ENCODE peak calls at places on chromosomes 3 and 15, in eight cellular contexts. A is AG04450, D is sigmoid colon, C is stomach, R is kidney, S is foreskin fibroblast, Y is right lobe of liver, E is GM23338. P is an unnamed sample.

GRCh38 chr3:196979545-196979944 is 10.9 kb upstream of the PIGZ start:
- DNase-seq in R (no peak), Y (no peak), C (peak), S (peak), E (no peak), D (no peak), A (no peak), P (no peak)

GRCh38 chr15:82305621-82306048 is 43.0 kb downstream of the SAXO2 start:
- DNase-seq in E (no peak), Y (no peak), C (no peak), D (peak), A (no peak), R (no peak), S (no peak), P (no peak)

GRCh38 chr3:62057339-62058047 is 315.9 kb downstream of the FEZF2 start:
- DNase-seq in R (no peak), E (no peak), C (no peak), Y (peak), A (no peak), S (no peak), D (no peak), P (no peak)

GRCh38 chr15:92576597-92577200 is 78.9 kb downstream of the FAM174B start:
- DNase-seq in C (no peak), R (no peak), D (no peak), A (no peak), Y (no peak), E (no peak), S (no peak), P (no peak)

GRCh38 chr15:73756947-73757513 is 3.9 kb upstream of the INSYN1 start:
- DNase-seq in R (no peak), C (no peak), D (no peak), A (no peak), E (no peak), Y (no peak), S (no peak), P (no peak)

GRCh38 chr15:60358935-60359672 is 38.7 kb downstream of the ANXA2 start:
- DNase-seq in R (no peak), Y (no peak), C (peak), D (no peak), S (no peak), A (peak), E (no peak), P (no peak)

GRCh38 chr15:70504305-70504951 is 258.9 kb downstream of the UACA start:
- DNase-seq in D (peak), S (peak), Y (no peak), C (peak), A (no peak), E (no peak), R (peak), P (peak)

GRCh38 chr15:83064859-83065258 is 2.2 kb downstream of the BTBD1 start:
- DNase-seq in C (no peak), D (no peak), A (no peak), E (no peak), R (no peak), Y (no peak), S (no peak), P (no peak)

GRCh38 chr3:186453531-186453930 is 90.6 kb downstream of the CRYGS start:
- DNase-seq in A (no peak), D (no peak), R (no peak), Y (no peak), C (no peak), E (no peak), S (no peak), P (no peak)

GRCh38 chr3:32349184-32349583 is 42.5 kb upstream of the CMTM7 start:
- DNase-seq in A (no peak), Y (no peak), S (no peak), C (no peak), D (no peak), E (peak), R (no peak), P (no peak)

GRCh38 chr15:37765809-37766208 is 168.6 kb upstream of the TMCO5A start:
- DNase-seq in D (no peak), E (peak), S (no peak), R (no peak), C (no peak), Y (no peak), A (no peak), P (no peak)

GRCh38 chr3:11323827-11324226 is 51.6 kb downstream of the ATG7 start:
- DNase-seq in E (no peak), D (no peak), Y (no peak), S (peak), C (no peak), A (no peak), R (no peak), P (no peak)

GRCh38 chr3:155983834-155984474 is 113.5 kb downstream of the GMPS start:
- DNase-seq in Y (no peak), D (no peak), R (no peak), C (no peak), S (no peak), E (peak), A (no peak), P (no peak)

GRCh38 chr15:43932036-43932435 is 105.2 kb downstream of the WDR76 start:
- DNase-seq in C (no peak), E (no peak), D (no peak), A (no peak), R (no peak), S (no peak), Y (no peak), P (no peak)

GRCh38 chr3:173553635-173554280 is 156.2 kb downstream of the NLGN1 start:
- DNase-seq in E (peak), R (no peak), S (peak), D (no peak), Y (no peak), C (no peak), A (peak), P (no peak)

GRCh38 chr3:59772416-59773408 is 722.9 kb upstream of the CFAP20DC start:
- DNase-seq in Y (no peak), D (no peak), S (no peak), R (no peak), A (no peak), C (no peak), E (no peak), P (no peak)

GRCh38 chr3:152780553-152780952 is 54.4 kb upstream of the P2RY1 start:
- DNase-seq in C (no peak), R (no peak), E (no peak), S (peak), Y (no peak), D (no peak), A (no peak), P (no peak)

GRCh38 chr3:190807719-190808375 is 54.6 kb downstream of the GMNC start:
- DNase-seq in Y (peak), R (peak), S (no peak), A (no peak), D (no peak), C (peak), E (no peak), P (peak)

GRCh38 chr15:82952156-82953081 is at the start of gene HOMER2:
- DNase-seq in C (peak), E (peak), D (no peak), A (no peak), R (no peak), S (no peak), Y (peak), P (peak)

GRCh38 chr15:98876461-98877369 is 130.9 kb downstream of the PGPEP1L start:
- DNase-seq in S (no peak), R (no peak), D (no peak), Y (no peak), E (no peak), A (no peak), C (no peak), P (no peak)

GRCh38 chr3:81041331-81041730 is 720.1 kb downstream of the GBE1 start:
- DNase-seq in Y (no peak), S (no peak), R (no peak), C (no peak), A (no peak), E (no peak), D (no peak), P (no peak)

GRCh38 chr15:66774001-66774814 is 72.2 kb downstream of the SMAD6 start:
- DNase-seq in D (peak), E (peak), Y (peak), A (no peak), C (peak), S (peak), R (peak), P (peak)
- H3K4me3 ChIP-seq in D (no peak), E (no peak), Y (no peak), A (no peak), C (no peak), S (no peak), R (no peak), P (no peak)

GRCh38 chr3:115099115-115099884 is 47.8 kb downstream of the ZBTB20 start:
- DNase-seq in Y (no peak), D (no peak), A (no peak), R (no peak), C (no peak), E (no peak), S (no peak), P (no peak)
- H3K4me3 ChIP-seq in Y (peak), D (peak), A (peak), R (peak), C (peak), E (no peak), S (peak), P (peak)

GRCh38 chr3:157333551-157333991 is 103.1 kb upstream of the PTX3 start:
- DNase-seq in S (peak), A (peak), Y (no peak), C (no peak), E (no peak), D (no peak), R (no peak), P (no peak)
- H3K4me3 ChIP-seq in S (no peak), A (no peak), Y (no peak), C (no peak), E (no peak), D (no peak), R (no peak), P (no peak)

GRCh38 chr3:4908769-4909156 is 70.5 kb upstream of the BHLHE40 start:
- DNase-seq in S (no peak), D (no peak), E (no peak), A (no peak), Y (no peak), C (no peak), R (no peak), P (no peak)
- H3K4me3 ChIP-seq in S (no peak), D (no peak), E (no peak), A (no peak), Y (no peak), C (no peak), R (no peak), P (no peak)

GRCh38 chr3:122956685-122957455 is 70.7 kb downstream of the SEMA5B start:
- DNase-seq in D (no peak), E (peak), Y (no peak), S (no peak), C (no peak), R (peak), A (no peak), P (no peak)
- H3K4me3 ChIP-seq in D (no peak), E (no peak), Y (no peak), S (no peak), C (no peak), R (no peak), A (no peak), P (no peak)

GRCh38 chr3:170522171-170522570 is 63.7 kb downstream of the SLC7A14 start:
- DNase-seq in E (no peak), S (no peak), C (no peak), Y (no peak), R (no peak), D (no peak), A (no peak), P (no peak)

GRCh38 chr3:170523248-170523647 is 62.6 kb downstream of the SLC7A14 start:
- DNase-seq in A (no peak), C (no peak), S (peak), Y (no peak), E (no peak), D (no peak), R (no peak), P (no peak)

GRCh38 chr3:170520996-170521395 is 64.9 kb downstream of the SLC7A14 start:
- DNase-seq in R (no peak), E (no peak), A (no peak), C (no peak), S (no peak), D (no peak), Y (no peak), P (no peak)

GRCh38 chr3:170528731-170529130 is 57.1 kb downstream of the SLC7A14 start:
- DNase-seq in R (no peak), S (no peak), C (no peak), E (no peak), D (no peak), A (no peak), Y (no peak), P (no peak)

DNA sequence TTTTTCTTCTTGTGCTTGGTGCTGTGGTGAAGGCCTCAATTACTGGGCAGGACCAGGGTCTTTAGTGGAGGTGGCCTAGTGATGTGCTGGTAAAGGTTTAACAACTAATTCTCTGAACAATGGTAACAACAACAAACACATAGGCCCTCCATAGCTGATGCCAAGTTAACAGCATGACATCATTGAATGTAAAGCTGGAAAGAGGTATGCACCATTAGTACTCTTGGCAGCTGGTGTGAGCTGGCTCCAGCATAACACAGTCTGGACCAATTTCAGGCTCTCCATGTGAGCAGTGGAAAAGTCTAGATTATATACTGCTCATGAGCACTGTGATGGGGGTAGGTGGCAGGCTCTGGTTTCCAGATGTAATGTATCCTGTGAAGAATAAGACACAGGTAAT is 61.8 kb downstream of the SLC7A14 start:
- DNase-seq in C (no peak), E (no peak), D (no peak), A (no peak), S (no peak), R (no peak), Y (no peak), P (no peak)
- H3K4me3 ChIP-seq in C (no peak), E (no peak), D (no peak), A (no peak), S (no peak), R (no peak), Y (no peak), P (no peak)

GRCh38 chr3:188416041-188416440 is 262.1 kb downstream of the LPP start:
- DNase-seq in R (no peak), E (no peak), C (no peak), D (no peak), Y (no peak), S (no peak), A (no peak), P (no peak)

GRCh38 chr3:188421836-188422540 is 268.0 kb downstream of the LPP start:
- DNase-seq in S (no peak), Y (no peak), D (no peak), A (no peak), R (no peak), E (no peak), C (no peak), P (no peak)

GRCh38 chr3:188417329-188417728 is 263.4 kb downstream of the LPP start:
- DNase-seq in A (no peak), C (no peak), Y (peak), R (no peak), E (no peak), S (peak), D (no peak), P (no peak)

DNA sequence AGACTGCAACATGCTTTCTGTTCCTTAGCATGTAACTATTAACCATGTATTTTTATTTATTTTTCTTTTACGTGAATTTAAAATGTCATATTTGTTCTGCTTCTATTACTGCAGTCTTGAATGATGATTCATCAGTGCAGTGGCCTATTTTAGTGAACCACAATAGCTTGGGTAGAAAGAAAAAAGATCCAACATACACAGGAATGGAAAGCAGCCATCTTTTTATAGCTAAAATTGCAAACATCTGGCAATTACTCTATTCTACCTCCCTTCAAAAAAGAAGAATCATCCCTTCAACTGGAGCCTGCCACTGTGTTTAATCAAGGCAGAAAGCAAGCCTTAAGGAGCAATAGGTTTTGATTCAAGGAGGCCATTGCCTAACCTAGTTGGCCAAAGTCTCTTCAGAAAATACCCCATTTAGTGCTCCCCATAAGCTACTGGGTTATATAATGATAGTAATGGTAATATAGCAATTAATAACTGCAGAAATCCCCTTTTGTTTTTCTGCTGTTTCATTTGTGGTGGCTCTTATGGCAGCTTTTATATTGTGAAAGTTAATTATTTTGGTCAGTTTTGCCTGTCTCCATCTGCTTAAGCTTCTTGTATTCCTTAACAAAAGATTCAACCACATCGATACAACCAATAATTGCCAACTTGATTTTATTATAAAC is 267.3 kb downstream of the LPP start:
- DNase-seq in C (no peak), E (no peak), D (no peak), S (peak), Y (no peak), A (peak), R (no peak), P (no peak)
- H3K4me3 ChIP-seq in C (no peak), E (no peak), D (no peak), S (no peak), Y (no peak), A (no peak), R (no peak), P (no peak)

GRCh38 chr3:177491301-177492031 is 294.2 kb upstream of the TBL1XR1 start:
- DNase-seq in D (no peak), R (no peak), C (no peak), E (no peak), S (no peak), A (no peak), Y (no peak), P (no peak)
- H3K4me3 ChIP-seq in D (no peak), R (no peak), C (no peak), E (no peak), S (no peak), A (no peak), Y (no peak), P (no peak)